ENCODE peak calls at places on chromosomes 7 and 10, in four cellular contexts. N is K562, R is HEK293T, B is HepG2. O is an unnamed sample.

GRCh38 chr7:21076054-21076453 is 289.4 kb upstream of the SP8 start:
- DNase-seq in B (peak; percentile 39), R (peak; percentile 38), N (no peak), O (no peak)

GRCh38 chr10:102313221-102313896 is 68.0 kb downstream of the GBF1 start:
- DNase-seq in N (no peak), B (no peak), R (peak; percentile 45), O (no peak)

GRCh38 chr7:73606801-73607691 is 17.3 kb downstream of the MLXIPL start:
- DNase-seq in B (peak; percentile 33), N (peak; percentile 78), R (peak; percentile 80), O (peak; percentile 93)

GRCh38 chr10:116402858-116403257 is 24.8 kb upstream of the PNLIPRP3 start:
- DNase-seq in R (no peak), B (no peak), N (no peak), O (no peak)

GRCh38 chr10:72084094-72084459 is 4.3 kb downstream of the SPOCK2 start:
- DNase-seq in B (no peak), N (no peak), R (no peak), O (no peak)

GRCh38 chr10:21100871-21101514 is 203.9 kb upstream of the NEBL start:
- DNase-seq in B (no peak), N (no peak), R (no peak), O (no peak)

GRCh38 chr10:44925224-44925623 is 14.1 kb downstream of the TMEM72 start:
- DNase-seq in R (peak; percentile 62), B (peak; percentile 60), N (peak; percentile 64), O (peak; percentile 79)

GRCh38 chr10:11629731-11630130 is 18.3 kb upstream of the USP6NL start:
- DNase-seq in N (no peak), B (no peak), R (no peak), O (no peak)

GRCh38 chr10:77082601-77083252 is 554.9 kb downstream of the KCNMA1 start:
- DNase-seq in N (no peak), B (no peak), R (no peak), O (peak; percentile 76)

GRCh38 chr7:103065666-103066065 is 8.9 kb downstream of the FBXL13 start:
- DNase-seq in R (peak; percentile 24), B (peak; percentile 45), N (peak; percentile 69), O (peak; percentile 62)

GRCh38 chr7:158394936-158395335 is 192.7 kb downstream of the PTPRN2 start:
- DNase-seq in N (peak; percentile 53), B (no peak), R (peak; percentile 71), O (peak; percentile 87)

GRCh38 chr7:136061433-136061832 is 84.3 kb upstream of the MTPN start:
- DNase-seq in B (no peak), R (no peak), N (peak; percentile 57), O (no peak)

GRCh38 chr7:27203964-27204594 is 4.2 kb upstream of the HOXA13 start:
- DNase-seq in R (no peak), N (no peak), B (no peak), O (no peak)

GRCh38 chr10:124659380-124659779 is 84.8 kb downstream of the FAM53B start:
- DNase-seq in B (no peak), N (no peak), R (no peak), O (no peak)

GRCh38 chr7:134478707-134479106 is 19.8 kb upstream of the AKR1B1 start:
- DNase-seq in B (no peak), N (no peak), R (no peak), O (no peak)

GRCh38 chr10:79181227-79181626 is 112.5 kb downstream of the ZMIZ1 start:
- DNase-seq in B (no peak), N (no peak), R (no peak), O (no peak)

GRCh38 chr7:106623315-106623660 is 37.7 kb downstream of the CCDC71L start:
- DNase-seq in R (no peak), N (no peak), B (no peak), O (no peak)

GRCh38 chr7:155269766-155270585 is 27.7 kb upstream of the INSIG1 start:
- DNase-seq in R (no peak), N (no peak), B (peak; percentile 51), O (no peak)

GRCh38 chr10:94858022-94858421 is 80.4 kb upstream of the CYP2C9 start:
- DNase-seq in R (no peak), B (peak; percentile 2), N (peak; percentile 0), O (no peak)

GRCh38 chr10:19629559-19629958 is 186.7 kb upstream of the PLXDC2 start:
- DNase-seq in R (peak; percentile 19), N (no peak), B (no peak), O (peak; percentile 18)

GRCh38 chr7:114659409-114659808 is 244.8 kb downstream of the FOXP2 start:
- DNase-seq in B (no peak), N (no peak), R (no peak), O (no peak)

GRCh38 chr7:2862831-2863361 is 18.8 kb upstream of the GNA12 start:
- DNase-seq in R (no peak), B (no peak), N (no peak), O (no peak)

GRCh38 chr7:70135656-70136055 is 537.4 kb downstream of the AUTS2 start:
- DNase-seq in N (no peak), B (no peak), R (no peak), O (no peak)

GRCh38 chr10:129768437-129769355 is 195.4 kb downstream of the EBF3 start:
- DNase-seq in N (no peak), B (no peak), R (no peak), O (peak; percentile 73)

GRCh38 chr10:74177140-74177677 is 26.2 kb downstream of the ADK start:
- DNase-seq in R (peak; percentile 16), B (peak; percentile 81), N (peak; percentile 63), O (no peak)

GRCh38 chr7:156640949-156641485 is 443 bp downstream of the RNF32 start:
- DNase-seq in R (no peak), N (peak; percentile 83), B (no peak), O (no peak)

GRCh38 chr7:8386926-8387550 is 46.4 kb upstream of the NXPH1 start:
- DNase-seq in N (peak; percentile 66), B (no peak), R (no peak), O (no peak)

GRCh38 chr10:130885021-130885655 is 426.4 kb downstream of the TCERG1L start:
- DNase-seq in R (no peak), B (no peak), N (no peak), O (no peak)

GRCh38 chr10:86288695-86289576 is 77.7 kb downstream of the GRID1 start:
- DNase-seq in N (no peak), B (no peak), R (no peak), O (no peak)

GRCh38 chr7:69445549-69445948 is 152.7 kb upstream of the AUTS2 start:
- DNase-seq in R (no peak), N (no peak), B (no peak), O (no peak)

GRCh38 chr10:77909021-77909754 is 17.4 kb downstream of the DLG5 start:
- DNase-seq in B (no peak), N (peak; percentile 74), R (no peak), O (no peak)

GRCh38 chr7:1752771-1753562 is 82.9 kb downstream of the ELFN1 start:
- DNase-seq in B (no peak), N (no peak), R (no peak), O (no peak)

GRCh38 chr7:131068604-131069021 is 259.1 kb upstream of the MKLN1 start:
- DNase-seq in N (no peak), R (no peak), B (no peak), O (no peak)

GRCh38 chr7:135501402-135501801 is 8.5 kb downstream of the CNOT4 start:
- DNase-seq in B (no peak), R (no peak), N (no peak), O (no peak)

GRCh38 chr10:114313866-114314265 is 74.8 kb downstream of the VWA2 start:
- DNase-seq in R (no peak), N (no peak), B (no peak), O (no peak)

GRCh38 chr7:18896343-18896975 is 221.0 kb downstream of the TWIST1 start:
- DNase-seq in R (no peak), B (no peak), N (no peak), O (no peak)

GRCh38 chr7:104208421-104208780 is 588 bp upstream of the ORC5 start:
- DNase-seq in N (no peak), R (no peak), B (no peak), O (no peak)
- TF ChIP-seq ELF4 in N (no peak), R (no peak), B (no peak), O (no peak)

DNA sequence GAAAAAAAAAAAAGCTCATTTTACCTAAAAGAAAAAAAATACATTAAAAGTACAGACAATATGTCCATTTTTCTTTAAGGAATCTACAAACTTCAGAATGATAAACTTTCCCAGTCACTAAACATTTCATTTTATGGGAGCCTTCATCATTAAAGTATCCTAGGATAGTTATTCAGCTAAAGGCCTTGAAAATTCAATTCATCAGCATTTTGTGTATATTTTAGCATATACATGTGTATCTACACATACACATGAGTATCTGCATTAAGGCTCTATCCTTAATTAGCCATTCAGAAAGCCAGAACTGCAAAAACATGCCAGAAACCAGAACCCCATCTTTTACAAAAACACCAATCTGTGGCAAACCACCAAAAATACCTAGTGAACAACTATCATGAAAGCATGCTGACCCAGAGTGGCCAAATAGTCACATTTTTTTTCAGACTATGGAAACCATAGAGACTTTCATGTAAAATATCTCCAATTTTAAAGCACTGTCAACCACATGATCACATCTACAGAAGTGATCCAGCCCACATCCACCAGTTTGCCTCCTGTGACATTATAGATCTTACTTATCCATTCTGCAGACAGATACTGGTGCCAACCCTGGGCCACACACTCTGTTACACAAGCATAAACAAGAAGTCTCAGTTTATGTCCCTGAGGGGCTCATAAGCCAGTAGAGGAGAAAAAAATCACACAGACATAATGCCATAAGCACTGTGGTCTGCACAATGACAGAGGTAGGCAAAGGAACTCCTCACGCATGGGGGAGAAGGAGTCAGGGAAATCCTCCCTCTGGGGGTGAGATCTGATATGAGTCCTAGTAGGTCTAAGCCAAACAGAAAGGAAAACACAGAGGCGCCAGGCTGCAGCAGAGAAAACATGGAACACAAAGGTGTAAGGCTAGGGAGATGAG is 79.2 kb downstream of the SRPK2 start:
- DNase-seq in B (no peak), N (peak; percentile 59), R (no peak), O (no peak)
- TF ChIP-seq ELF4 in B (no peak), N (no peak), R (no peak), O (no peak)

DNA sequence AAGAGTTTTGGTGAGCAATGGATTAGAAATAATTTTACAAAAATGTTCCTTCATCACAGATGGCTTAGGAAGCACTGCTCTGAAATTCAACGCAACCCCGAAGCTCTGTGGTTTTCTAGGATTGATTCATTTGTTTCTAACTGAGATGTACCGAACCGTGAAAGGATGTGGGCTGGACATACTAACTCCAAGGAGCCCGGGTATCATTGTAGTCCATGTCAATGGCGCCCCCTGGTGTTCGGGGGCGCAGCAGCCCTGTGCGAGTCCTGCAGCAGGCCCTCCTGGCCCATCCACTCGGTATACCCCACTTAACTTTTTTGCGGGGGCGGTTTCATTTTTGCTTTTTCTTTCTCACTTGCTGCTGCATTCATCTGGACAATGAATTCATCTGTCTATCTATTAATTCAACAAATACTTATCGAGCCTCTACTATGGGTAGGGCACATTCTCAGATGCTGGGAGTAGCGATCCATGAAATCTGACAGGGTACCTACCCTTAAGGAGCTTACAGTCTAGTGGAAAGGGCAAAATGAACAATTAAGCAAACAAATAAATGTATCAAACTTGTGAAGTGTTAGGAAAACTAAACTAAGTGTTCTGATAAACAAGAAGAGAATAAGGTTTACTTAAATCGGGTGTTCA is 25.2 kb upstream of the ITPRID1 start:
- DNase-seq in R (peak; percentile 80), N (peak; percentile 77), B (peak; percentile 31), O (peak; percentile 85)
- TF ChIP-seq ELF4 in R (no peak), N (no peak), B (no peak), O (no peak)

DNA sequence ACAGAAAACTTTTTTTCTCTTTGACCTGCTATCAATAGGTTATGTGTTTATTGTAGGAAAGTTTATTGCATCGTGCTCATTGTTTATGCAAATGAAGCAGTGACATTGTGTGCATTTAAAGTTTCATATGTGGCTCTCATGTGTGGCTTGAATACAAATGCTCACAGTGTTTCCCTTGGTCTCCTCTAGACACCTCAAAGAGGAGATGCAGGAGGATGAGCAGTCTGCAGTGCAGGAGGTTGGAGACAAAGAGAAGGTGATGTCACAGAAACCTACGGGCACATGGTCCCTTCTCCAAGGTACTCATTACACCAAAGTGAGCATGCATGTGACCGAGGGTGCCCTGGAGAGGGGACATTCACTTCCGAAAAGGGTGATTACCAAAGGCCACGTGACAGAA is 430.2 kb downstream of the INHBA start:
- DNase-seq in N (no peak), R (no peak), B (no peak), O (no peak)
- TF ChIP-seq ELF4 in N (no peak), R (no peak), B (no peak), O (no peak)

O was measured in WTC11.